ENCODE peak calls at places on chromosomes 4 and X, in four cellular contexts. Z is suprapubic skin, Y is GM12892, U is A549. G is an unnamed sample.

GRCh38 chr4:109022941-109023340 is 260.1 kb upstream of the ETNPPL start:
- DNase-seq in Z (no peak), Y (no peak), U (no peak), G (no peak)

GRCh38 chr4:54898941-54899340 is 226.5 kb downstream of the KDR start:
- DNase-seq in Z (no peak), Y (no peak), U (no peak), G (no peak)

GRCh38 chr4:187235456-187236170 is 512.0 kb upstream of the FAT1 start:
- DNase-seq in Z (no peak), Y (no peak), U (no peak), G (no peak)

GRCh38 chrX:154478728-154479622 is at the start of gene LAGE3:
- DNase-seq in Z (peak; percentile 96), Y (peak; percentile 92), U (peak; percentile 83), G (peak; percentile 91)

GRCh38 chrX:12052109-12052508 is 86.2 kb upstream of the FRMPD4 start:
- DNase-seq in Z (no peak), Y (no peak), U (no peak), G (no peak)

GRCh38 chr4:13541720-13542576 is 2.4 kb downstream of the NKX3-2 start:
- DNase-seq in Z (no peak), Y (peak; percentile 31), U (no peak), G (no peak)

GRCh38 chr4:158094413-158095110 is 78.3 kb downstream of the GASK1B start:
- DNase-seq in Z (no peak), Y (no peak), U (peak; percentile 5), G (no peak)

GRCh38 chr4:151784676-151785075 is 23.9 kb upstream of the GATB start:
- DNase-seq in Z (no peak), Y (no peak), U (no peak), G (no peak)

GRCh38 chrX:49166914-49167739 is 4.6 kb downstream of the MAGIX start:
- DNase-seq in Z (peak; percentile 81), Y (no peak), U (no peak), G (peak; percentile 94)

GRCh38 chr4:38426532-38426931 is 237.5 kb upstream of the KLF3 start:
- DNase-seq in Z (no peak), Y (no peak), U (no peak), G (no peak)

GRCh38 chr4:89365375-89366170 is 58.0 kb upstream of the GPRIN3 start:
- DNase-seq in Z (no peak), Y (no peak), U (no peak), G (no peak)

GRCh38 chr4:105060628-105061027 is 86.0 kb upstream of the TET2 start:
- DNase-seq in Z (no peak), Y (peak; percentile 28), U (no peak), G (peak; percentile 93)

GRCh38 chr4:105715692-105716278 is 7.2 kb downstream of the GSTCD start:
- DNase-seq in Z (no peak), Y (no peak), U (peak; percentile 18), G (peak; percentile 45)

GRCh38 chr4:148980782-148981181 is 538.6 kb upstream of the NR3C2 start:
- DNase-seq in Z (no peak), Y (no peak), U (no peak), G (no peak)

GRCh38 chrX:13899607-13900006 is 82.7 kb upstream of the GPM6B start:
- DNase-seq in Z (no peak), Y (no peak), U (no peak), G (no peak)

GRCh38 chr4:82652062-82652461 is 90.3 kb upstream of the TMEM150C start:
- DNase-seq in Z (no peak), Y (no peak), U (no peak), G (peak; percentile 89)

GRCh38 chrX:47563801-47564315 is 2.9 kb downstream of the ARAF start:
- DNase-seq in Z (no peak), Y (no peak), U (no peak), G (peak; percentile 68)

GRCh38 chrX:87805829-87806490 is 288.4 kb downstream of the KLHL4 start:
- DNase-seq in Z (no peak), Y (no peak), U (no peak), G (no peak)

GRCh38 chr4:182307746-182308145 is 64.5 kb downstream of the TENM3 start:
- DNase-seq in Z (no peak), Y (no peak), U (no peak), G (no peak)

GRCh38 chrX:119477812-119478232 is 9.6 kb downstream of the SLC25A5 start:
- DNase-seq in Z (no peak), Y (no peak), U (peak; percentile 58), G (peak; percentile 85)

GRCh38 chrX:95056901-95057300 is 1382.9 kb downstream of the FAM133A start:
- DNase-seq in Z (no peak), Y (no peak), U (no peak), G (no peak)

GRCh38 chr4:108170729-108171540 is 2.2 kb upstream of the LEF1 start:
- DNase-seq in Z (no peak), Y (no peak), U (no peak), G (no peak)

GRCh38 chr4:165700855-165701254 is 172.2 kb upstream of the TLL1 start:
- DNase-seq in Z (no peak), Y (no peak), U (no peak), G (no peak)

GRCh38 chr4:3291969-3292570 is 751 bp upstream of the RGS12 start:
- DNase-seq in Z (peak; percentile 83), Y (no peak), U (peak; percentile 36), G (peak; percentile 74)

GRCh38 chr4:18445110-18445509 is 423.6 kb upstream of the LCORL start:
- DNase-seq in Z (no peak), Y (no peak), U (no peak), G (no peak)

GRCh38 chr4:4386736-4387392 is at the start of gene NSG1:
- DNase-seq in Z (no peak), Y (no peak), U (no peak), G (no peak)

GRCh38 chr4:128862608-128863313 is 53.3 kb downstream of the JADE1 start:
- DNase-seq in Z (no peak), Y (no peak), U (no peak), G (no peak)

GRCh38 chr4:71932941-71933340 is 98.9 kb upstream of the NPFFR2 start:
- DNase-seq in Z (no peak), Y (no peak), U (no peak), G (no peak)

GRCh38 chrX:123673813-123674212 is 59.0 kb downstream of the THOC2 start:
- DNase-seq in Z (no peak), Y (no peak), U (no peak), G (no peak)
- TF ChIP-seq POLR2A in Z (no peak), Y (no peak), U (no peak), G (no peak)

GRCh38 chr4:52657630-52658501 is 1.2 kb downstream of the USP46 start:
- DNase-seq in Z (no peak), Y (no peak), U (no peak), G (peak; percentile 30)

GRCh38 chr4:52659722-52660261 is 691 bp upstream of the USP46 start:
- DNase-seq in Z (peak; percentile 83), Y (no peak), U (peak; percentile 8), G (peak; percentile 61)

GRCh38 chr4:52660643-52661042 is 1.5 kb upstream of the USP46 start:
- DNase-seq in Z (no peak), Y (no peak), U (no peak), G (peak; percentile 15)

GRCh38 chr4:52658671-52659015 is 458 bp downstream of the USP46 start:
- DNase-seq in Z (no peak), Y (no peak), U (peak; percentile 3), G (peak; percentile 64)

GRCh38 chr4:52659016-52659721 is at the start of gene USP46:
- DNase-seq in Z (peak; percentile 84), Y (peak; percentile 85), U (peak; percentile 43), G (peak; percentile 84)
- TF ChIP-seq POLR2A in Z (no peak), Y (peak; percentile 77), U (peak; percentile 43), G (peak; percentile 59)

GRCh38 chr4:1347410-1347864 is 429 bp downstream of the UVSSA start:
- DNase-seq in Z (peak; percentile 88), Y (peak; percentile 74), U (peak; percentile 33), G (peak; percentile 87)
- TF ChIP-seq POLR2A in Z (no peak), Y (peak; percentile 58), U (peak; percentile 1), G (peak; percentile 16)

DNA sequence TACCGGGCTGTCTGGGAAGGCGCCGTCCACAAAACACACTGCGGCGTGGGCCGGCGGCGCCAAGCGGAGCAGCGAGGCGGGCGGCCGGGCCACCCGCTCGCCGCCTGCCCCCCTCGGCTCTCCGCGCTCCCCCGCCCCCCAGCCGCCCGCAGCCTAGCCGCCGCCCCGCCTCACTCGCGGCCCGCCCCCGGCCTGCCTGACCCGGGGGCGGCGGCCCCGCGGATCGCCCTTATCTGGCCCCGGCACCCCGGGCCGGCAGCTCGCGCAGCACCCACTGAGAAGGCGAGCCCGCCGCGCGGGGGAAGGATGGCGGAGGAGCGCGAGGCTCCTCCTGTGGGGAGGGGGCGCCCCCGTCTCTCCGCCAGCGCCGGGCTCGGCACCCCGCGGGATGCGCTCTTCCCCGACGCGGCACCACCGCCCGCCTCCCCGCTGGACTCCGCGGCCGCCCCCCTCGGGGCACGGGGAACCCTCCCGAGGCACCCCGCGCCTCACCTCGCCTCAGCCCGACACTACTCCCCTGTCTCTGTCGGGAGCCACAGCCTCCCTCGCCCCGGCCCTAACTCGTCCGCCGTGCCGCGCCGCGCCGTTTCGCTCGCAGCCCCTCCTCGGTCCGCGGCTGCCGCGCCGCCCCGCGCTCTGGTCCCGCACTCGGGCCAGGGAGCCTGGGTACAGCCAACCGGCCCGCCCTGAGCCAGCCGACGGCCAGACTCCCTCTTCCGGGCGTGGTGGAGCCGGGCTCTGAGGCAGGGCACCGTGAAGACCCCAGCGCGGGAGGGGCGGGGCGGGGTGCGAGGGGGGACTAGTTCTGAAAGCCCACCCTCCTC is 564 bp downstream of the ATP11C start:
- DNase-seq in Z (peak; percentile 74), Y (peak; percentile 34), U (peak; percentile 33), G (peak; percentile 55)
- TF ChIP-seq POLR2A in Z (no peak), Y (no peak), U (no peak), G (no peak)

GRCh38 chr4:40256329-40256728 is 59.5 kb downstream of the RHOH start:
- DNase-seq in Z (no peak), Y (no peak), U (no peak), G (no peak)

GRCh38 chr4:40255722-40256281 is 59.0 kb downstream of the RHOH start:
- DNase-seq in Z (no peak), Y (no peak), U (peak; percentile 64), G (peak; percentile 35)

GRCh38 chr4:40262079-40262528 is 65.3 kb downstream of the RHOH start:
- DNase-seq in Z (no peak), Y (no peak), U (no peak), G (no peak)

GRCh38 chr4:40261246-40262078 is 64.6 kb downstream of the RHOH start:
- DNase-seq in Z (no peak), Y (no peak), U (no peak), G (no peak)

GRCh38 chr4:40258624-40259023 is 61.8 kb downstream of the RHOH start:
- DNase-seq in Z (no peak), Y (no peak), U (no peak), G (no peak)
- TF ChIP-seq POLR2A in Z (no peak), Y (no peak), U (no peak), G (no peak)

DNA sequence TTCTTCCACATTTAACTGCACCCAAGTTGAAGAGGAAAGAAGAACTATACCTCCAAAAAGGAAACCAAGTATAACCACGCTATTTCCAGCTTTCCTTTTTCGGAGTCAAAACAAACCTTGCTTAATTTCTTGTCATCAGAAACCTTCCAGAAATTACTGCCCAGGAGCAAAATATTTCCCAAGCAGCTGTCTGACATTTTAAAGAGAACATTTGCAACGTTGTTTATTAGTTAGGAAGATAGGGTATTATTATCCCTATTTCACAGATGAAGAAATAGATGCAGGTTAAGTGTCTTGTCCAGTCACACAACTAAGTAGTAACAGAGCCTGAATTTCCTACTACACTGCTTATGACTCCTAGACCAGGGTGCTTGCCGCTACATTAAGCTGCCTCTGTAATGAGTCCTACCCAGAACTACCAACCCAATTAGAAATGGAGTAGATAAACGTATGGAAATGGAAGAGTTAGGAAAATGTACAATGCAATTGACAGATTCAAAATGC is 2.2 kb upstream of the ACSL4 start:
- DNase-seq in Z (no peak), Y (no peak), U (no peak), G (no peak)
- TF ChIP-seq POLR2A in Z (no peak), Y (no peak), U (no peak), G (no peak)

GRCh38 chr4:864456-865120 is 38.7 kb upstream of the CPLX1 start:
- DNase-seq in Z (no peak), Y (no peak), U (no peak), G (no peak)
- TF ChIP-seq POLR2A in Z (no peak), Y (no peak), U (no peak), G (no peak)

G was measured in NB4.